ENCODE peak calls at places on chromosomes 4 and X, in five cellular contexts. K is naive thymus-derived CD4-positive, alpha-beta T cell; E is HL-60; U is fibroblast of pulmonary artery; W is bronchial epithelial cell. M is an unnamed sample.

GRCh38 chr4:63717384-63717783 is 691.9 kb downstream of the TECRL start:
- DNase-seq in W (peak; percentile 12), U (peak; percentile 48), E (no peak), K (no peak), M (no peak)

GRCh38 chrX:130952266-130953043 is 49.4 kb upstream of the ENOX2 start:
- DNase-seq in W (no peak), E (no peak), K (no peak), U (no peak), M (no peak)

GRCh38 chr4:166924456-166924855 is 309.8 kb downstream of the SPOCK3 start:
- DNase-seq in K (no peak), E (no peak), U (no peak), W (peak; percentile 88), M (no peak)

GRCh38 chr4:74364649-74365491 is at the start of gene EREG:
- DNase-seq in E (no peak), K (peak; percentile 25), W (peak; percentile 67), U (peak; percentile 61), M (peak; percentile 91)

GRCh38 chrX:132876509-132876837 is 82.0 kb downstream of the HS6ST2 start:
- DNase-seq in W (no peak), K (no peak), E (no peak), U (no peak), M (peak; percentile 79)

GRCh38 chr4:1244978-1245471 is 3.9 kb downstream of the CTBP1 start:
- DNase-seq in U (no peak), K (no peak), E (no peak), W (no peak), M (peak; percentile 32)

GRCh38 chr4:130608121-130608520 is 1512.2 kb downstream of the C4orf33 start:
- DNase-seq in U (no peak), W (no peak), E (no peak), K (no peak), M (no peak)

GRCh38 chr4:33924239-33924638 is 2320.1 kb downstream of the ARAP2 start:
- DNase-seq in W (peak; percentile 57), U (peak; percentile 41), E (no peak), K (no peak), M (peak; percentile 53)

GRCh38 chr4:111633663-111634266 is 511.5 kb upstream of the FAM241A start:
- DNase-seq in U (no peak), K (no peak), W (no peak), E (no peak), M (no peak)

GRCh38 chr4:180799798-180800197 is 1443.4 kb upstream of the TENM3 start:
- DNase-seq in K (no peak), W (no peak), U (peak; percentile 14), E (no peak), M (no peak)

GRCh38 chrX:153684447-153685178 is 3.1 kb upstream of the SLC6A8 start:
- DNase-seq in E (no peak), U (no peak), K (no peak), W (no peak), M (peak; percentile 67)

GRCh38 chrX:36957425-36958328 is 50.5 kb upstream of the FAM47C start:
- DNase-seq in W (no peak), U (no peak), K (no peak), E (no peak), M (peak; percentile 90)

GRCh38 chrX:69305333-69306062 is 140.2 kb upstream of the PJA1 start:
- DNase-seq in W (no peak), U (no peak), E (no peak), K (no peak), M (peak; percentile 82)

GRCh38 chrX:71814123-71814912 is 51.2 kb downstream of the CXorf49B start:
- DNase-seq in E (no peak), W (no peak), K (no peak), U (no peak), M (peak; percentile 28)

GRCh38 chrX:121093011-121093410 is 45.6 kb downstream of the GLUD2 start:
- DNase-seq in U (no peak), E (no peak), K (no peak), W (no peak), M (no peak)

GRCh38 chr4:1945492-1945891 is 63.3 kb downstream of the NELFA start:
- DNase-seq in E (no peak), U (no peak), W (no peak), K (no peak), M (no peak)

GRCh38 chr4:41655177-41655576 is 93.3 kb downstream of the PHOX2B start:
- DNase-seq in U (no peak), W (peak; percentile 30), K (no peak), E (no peak), M (no peak)

GRCh38 chr4:152590179-152591031 is 54.5 kb upstream of the FBXW7 start:
- DNase-seq in K (no peak), W (peak; percentile 94), U (peak; percentile 97), E (no peak), M (no peak)

GRCh38 chr4:154928640-154929257 is 147.7 kb downstream of the RBM46 start:
- DNase-seq in W (peak; percentile 63), U (peak; percentile 71), K (no peak), E (no peak), M (peak; percentile 72)

GRCh38 chrX:47264507-47265173 is 31.8 kb downstream of the USP11 start:
- DNase-seq in E (peak; percentile 57), K (peak; percentile 24), W (peak; percentile 63), U (peak; percentile 70), M (no peak)

GRCh38 chr4:142282870-142283431 is 563.1 kb downstream of the INPP4B start:
- DNase-seq in E (no peak), K (no peak), W (no peak), U (no peak), M (peak; percentile 58)

GRCh38 chr4:142567199-142567598 is 278.9 kb downstream of the INPP4B start:
- DNase-seq in U (no peak), K (peak; percentile 49), E (no peak), W (peak; percentile 63), M (peak; percentile 72)

GRCh38 chr4:13484749-13485345 is 707 bp upstream of the RAB28 start:
- DNase-seq in K (no peak), U (peak; percentile 62), W (peak; percentile 36), E (no peak), M (no peak)

GRCh38 chr4:83340692-83341343 is 6.2 kb upstream of the HPSE start:
- DNase-seq in U (no peak), W (no peak), E (no peak), K (peak; percentile 69), M (no peak)

GRCh38 chr4:40204507-40205258 is 7.9 kb downstream of the RHOH start:
- DNase-seq in W (no peak), K (no peak), E (no peak), U (no peak), M (no peak)
- H3K4me3 ChIP-seq in W (no peak overlapping the region), K (peak overlapping the region; percentile 63), E (no peak overlapping the region), U (no peak overlapping the region), M (no peak overlapping the region)

DNA sequence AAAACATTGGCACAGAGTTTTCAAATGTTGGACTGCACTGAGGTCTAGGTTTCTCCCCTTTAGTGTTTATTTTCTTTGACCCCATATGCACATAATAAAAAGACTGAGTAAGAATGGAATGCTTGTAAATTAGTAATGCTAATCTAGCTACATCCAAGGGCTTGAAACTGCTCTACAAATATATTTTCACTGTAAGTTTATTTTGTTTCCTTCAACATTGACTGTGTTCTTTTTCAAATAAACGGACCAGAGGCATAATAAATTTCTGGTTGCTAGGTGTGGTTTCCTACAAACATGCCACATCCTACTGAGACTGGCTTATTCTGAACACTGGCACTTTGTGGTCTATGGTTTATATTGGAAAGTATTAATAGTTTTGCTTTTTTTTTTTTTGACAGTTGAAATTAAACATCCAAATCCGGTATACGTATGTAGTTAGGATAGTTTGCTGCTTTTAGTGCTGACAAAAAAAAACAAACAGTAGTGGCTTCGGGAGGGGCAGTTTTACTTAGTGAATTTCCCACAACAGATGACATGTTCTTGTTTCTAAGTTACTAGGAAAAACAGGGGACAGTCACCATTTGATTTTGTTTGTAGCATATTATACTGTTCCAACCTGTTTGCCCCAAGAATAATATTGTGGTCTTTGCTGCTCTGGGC is 13.2 kb downstream of the CA5B start:
- DNase-seq in U (no peak), E (no peak), W (no peak), K (no peak), M (no peak)
- H3K4me3 ChIP-seq in U (no peak overlapping the region), E (no peak overlapping the region), W (no peak overlapping the region), K (peak overlapping the region; percentile 54), M (no peak overlapping the region)

GRCh38 chrX:45806410-45807121 is 605.9 kb upstream of the DIPK2B start:
- DNase-seq in U (peak; percentile 80), E (no peak), W (peak; percentile 37), K (no peak), M (no peak)
- H3K4me3 ChIP-seq in U (peak overlapping the region; percentile 52), E (no peak overlapping the region), W (no peak overlapping the region), K (peak overlapping the region; percentile 58), M (no peak overlapping the region)

GRCh38 chr4:140648716-140649115 is 80.0 kb upstream of the UCP1 start:
- DNase-seq in E (no peak), U (no peak), K (no peak), W (no peak), M (no peak)

GRCh38 chr4:140654516-140654855 is 85.7 kb upstream of the UCP1 start:
- DNase-seq in K (no peak), W (peak; percentile 5), U (peak; percentile 30), E (no peak), M (no peak)

GRCh38 chr4:140652601-140653000 is 83.8 kb upstream of the UCP1 start:
- DNase-seq in E (no peak), U (no peak), K (no peak), W (no peak), M (no peak)

DNA sequence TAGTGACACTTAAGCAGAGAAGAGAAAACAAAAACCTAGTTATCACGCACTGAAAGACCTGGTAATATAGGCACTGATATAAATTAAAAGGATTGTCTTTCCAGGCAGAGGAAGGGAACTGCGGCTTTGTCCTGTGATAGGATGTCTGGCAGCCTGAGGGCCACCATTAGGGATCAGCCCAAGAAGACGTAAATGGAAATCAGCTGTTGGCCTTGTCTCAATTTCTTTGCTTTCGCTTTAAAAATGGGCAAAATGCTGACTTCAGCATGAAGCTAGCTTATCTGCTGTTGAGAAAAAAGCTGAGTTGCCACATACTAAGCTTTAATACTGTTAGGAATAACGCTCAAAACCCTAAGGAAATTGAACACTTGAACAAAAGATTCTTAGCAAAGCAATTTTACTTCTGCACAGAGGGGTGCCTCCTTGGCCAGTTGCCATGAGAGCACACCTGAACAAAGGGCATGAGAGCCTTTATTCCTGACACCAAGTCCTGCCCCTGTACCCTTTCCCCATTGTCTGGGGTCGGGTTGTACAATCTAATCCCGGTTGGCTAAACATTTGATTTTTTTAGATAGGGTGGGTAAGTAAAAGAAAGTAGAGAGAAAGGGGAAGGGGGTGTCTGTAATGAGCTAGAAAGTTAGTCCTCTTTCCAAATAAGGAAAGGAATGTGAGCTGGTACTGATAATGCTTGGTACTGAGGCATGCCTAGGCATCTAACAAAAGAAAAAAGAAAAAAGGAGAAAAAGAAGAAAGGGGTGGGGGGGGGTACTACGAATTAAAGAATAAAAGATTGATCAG is 85.2 kb upstream of the UCP1 start:
- DNase-seq in K (no peak), W (no peak), U (peak; percentile 81), E (no peak), M (no peak)
- H3K4me3 ChIP-seq in K (no peak overlapping the region), W (no peak overlapping the region), U (peak overlapping the region; percentile 18), E (no peak overlapping the region), M (no peak overlapping the region)

DNA sequence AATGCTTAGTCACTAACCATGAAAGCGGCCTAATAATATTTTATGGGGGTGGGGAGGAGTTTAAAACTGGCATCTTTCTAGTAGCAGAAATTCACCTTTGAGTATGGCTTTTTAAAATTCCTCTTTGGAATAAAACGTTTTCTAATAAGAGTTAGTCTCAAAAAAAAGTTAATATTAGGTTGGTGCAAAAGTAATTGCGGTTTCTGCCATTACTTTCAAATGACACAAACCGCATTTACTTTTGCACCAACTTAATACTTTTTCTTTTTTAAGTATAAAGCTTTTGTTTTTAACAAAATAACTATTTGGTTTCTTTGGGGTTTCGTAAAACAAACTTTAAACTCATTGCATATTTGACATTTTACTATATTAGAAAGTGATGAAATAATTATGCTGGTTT is 68.4 kb downstream of the FBXO8 start:
- DNase-seq in K (no peak), E (no peak), W (no peak), U (no peak), M (no peak)
- H3K4me3 ChIP-seq in K (no peak overlapping the region), E (no peak overlapping the region), W (no peak overlapping the region), U (no peak overlapping the region), M (peak overlapping the region; percentile 76)

GRCh38 chr4:15034071-15034764 is 31.9 kb downstream of the CPEB2 start:
- DNase-seq in W (peak; percentile 88), U (peak; percentile 34), K (no peak), E (no peak), M (no peak)
- H3K4me3 ChIP-seq in W (no peak overlapping the region), U (no peak overlapping the region), K (no peak overlapping the region), E (no peak overlapping the region), M (no peak overlapping the region)